ENCODE peak calls at places on chromosomes 12 and 14, in seven cellular contexts. R is iPS-NIHi11, I is fibroblast of lung, U is NCI-H1105, O is amniotic stem cell, V is GM12865, F is kidney epithelial cell. N is an unnamed sample.

GRCh38 chr12:54010053-54010971 is 1.5 kb downstream of the HOXC8 start:
- DNase-seq in I (no peak), O (no peak), R (no peak), U (no peak), F (no peak), V (no peak), N (no peak)

GRCh38 chr12:110537605-110538409 is 35.7 kb downstream of the RAD9B start:
- DNase-seq in U (peak), F (no peak), I (peak), R (peak), V (no peak), O (no peak), N (no peak)

GRCh38 chr12:31231611-31232360 is 94.2 kb downstream of the SINHCAF start:
- DNase-seq in F (no peak), V (no peak), R (no peak), U (no peak), O (no peak), I (no peak), N (no peak)

GRCh38 chr12:23731493-23731892 is 218.0 kb downstream of the SOX5 start:
- DNase-seq in I (no peak), V (no peak), R (no peak), F (no peak), O (no peak), U (no peak), N (no peak)

GRCh38 chr12:64451687-64452558 is at the start of gene TBK1:
- DNase-seq in R (peak), O (peak), U (peak), I (peak), F (peak), V (peak), N (peak)

GRCh38 chr12:1796515-1797010 is 23.8 kb upstream of the LRTM2 start:
- DNase-seq in R (no peak), I (no peak), V (peak), U (no peak), O (no peak), F (no peak), N (no peak)

GRCh38 chr12:52213541-52214420 is 19.3 kb upstream of the KRT7 start:
- DNase-seq in U (no peak), I (peak), R (peak), O (peak), V (peak), F (no peak), N (peak)

GRCh38 chr12:77572371-77572770 is 258.3 kb upstream of the NAV3 start:
- DNase-seq in O (no peak), R (no peak), V (no peak), F (no peak), U (no peak), I (no peak), N (no peak)

GRCh38 chr12:23221066-23221465 is 596.1 kb downstream of the ETNK1 start:
- DNase-seq in O (no peak), F (no peak), I (no peak), V (no peak), U (no peak), R (peak), N (no peak)

GRCh38 chr14:56718312-56718711 is 92.0 kb downstream of the OTX2 start:
- DNase-seq in I (no peak), V (no peak), F (no peak), O (no peak), U (no peak), R (no peak), N (no peak)

GRCh38 chr14:103186241-103186835 is 63.1 kb downstream of the TNFAIP2 start:
- DNase-seq in U (no peak), R (no peak), V (no peak), F (no peak), I (no peak), O (no peak), N (no peak)

GRCh38 chr14:106691601-106692291 is 1165.4 kb downstream of the TMEM121 start:
- DNase-seq in F (no peak), U (no peak), R (no peak), I (no peak), V (peak), O (no peak), N (no peak)

GRCh38 chr14:35807131-35807961 is 1.7 kb downstream of the RALGAPA1 start:
- DNase-seq in U (no peak), R (no peak), O (no peak), I (no peak), F (no peak), V (no peak), N (no peak)

GRCh38 chr12:16228067-16228466 is 49.4 kb downstream of the SLC15A5 start:
- DNase-seq in I (no peak), F (no peak), R (no peak), O (no peak), U (no peak), V (peak), N (no peak)

GRCh38 chr14:25150934-25151790 is 101.2 kb upstream of the STXBP6 start:
- DNase-seq in I (peak), O (peak), F (no peak), R (peak), U (peak), V (peak), N (peak)

GRCh38 chr14:51836417-51836816 is 24.0 kb upstream of the GNG2 start:
- DNase-seq in F (no peak), U (no peak), V (no peak), R (no peak), I (no peak), O (no peak), N (no peak)

GRCh38 chr12:121812921-121813896 is 9.4 kb downstream of the SETD1B start:
- DNase-seq in O (no peak), U (no peak), F (no peak), V (no peak), R (no peak), I (no peak), N (no peak)

GRCh38 chr12:538731-539539 is 79.2 kb downstream of the B4GALNT3 start:
- DNase-seq in F (no peak), I (peak), V (no peak), U (no peak), R (no peak), O (no peak), N (no peak)

GRCh38 chr12:6452245-6452731 is 446 bp downstream of the TAPBPL start:
- DNase-seq in R (no peak), V (peak), O (no peak), I (no peak), U (no peak), F (no peak), N (no peak)

GRCh38 chr14:48936352-48936751 is 649.8 kb downstream of the RPS29 start:
- DNase-seq in F (no peak), R (no peak), V (no peak), U (no peak), O (no peak), I (peak), N (no peak)

GRCh38 chr14:81269100-81269978 is 48.6 kb upstream of the GTF2A1 start:
- DNase-seq in I (peak), O (no peak), F (peak), U (peak), V (peak), R (peak), N (peak)

GRCh38 chr12:70364695-70365397 is 1.2 kb upstream of the KCNMB4 start:
- DNase-seq in F (no peak), I (no peak), V (no peak), R (peak), U (no peak), O (no peak), N (no peak)

GRCh38 chr12:114913871-114914801 is 230.2 kb upstream of the TBX3 start:
- DNase-seq in U (no peak), R (no peak), F (peak), O (no peak), I (peak), V (no peak), N (no peak)

GRCh38 chr12:69022674-69023073 is 89.7 kb upstream of the CPM start:
- DNase-seq in V (no peak), F (no peak), R (no peak), O (no peak), U (no peak), I (no peak), N (no peak)

GRCh38 chr12:63079791-63080395 is 71.1 kb downstream of the AVPR1A start:
- DNase-seq in I (peak), O (no peak), F (no peak), V (no peak), U (no peak), R (no peak), N (peak)

GRCh38 chr12:26255893-26256645 is 60.7 kb downstream of the SSPN start:
- DNase-seq in R (no peak), V (no peak), I (peak), F (no peak), O (no peak), U (no peak), N (no peak)

GRCh38 chr12:81866081-81866480 is 106.9 kb upstream of the PPFIA2 start:
- DNase-seq in U (no peak), O (no peak), F (no peak), I (no peak), V (no peak), R (no peak), N (peak)

GRCh38 chr14:55519473-55520080 is 60.4 kb upstream of the KTN1 start:
- DNase-seq in F (no peak), U (no peak), I (no peak), V (no peak), R (no peak), O (no peak), N (no peak)

GRCh38 chr12:120649442-120650248 is 9.2 kb downstream of the CABP1 start:
- DNase-seq in U (no peak), F (no peak), I (no peak), V (no peak), O (no peak), R (no peak), N (no peak)

GRCh38 chr14:92800525-92800924 is 6.4 kb downstream of the GOLGA5 start:
- DNase-seq in R (no peak), I (no peak), V (no peak), F (no peak), O (no peak), U (no peak), N (no peak)

GRCh38 chr12:26011099-26011498 is 52.6 kb downstream of the RASSF8 start:
- DNase-seq in R (no peak), F (no peak), I (peak), V (no peak), U (no peak), O (no peak), N (no peak)

GRCh38 chr14:30357791-30358190 is 201.2 kb upstream of the G2E3 start:
- DNase-seq in O (no peak), I (no peak), F (no peak), U (no peak), V (no peak), R (no peak), N (no peak)

GRCh38 chr12:71755146-71755892 is 656 bp downstream of the RAB21 start:
- DNase-seq in R (no peak), I (peak), V (peak), F (peak), U (no peak), O (peak), N (peak)

GRCh38 chr12:41362511-41362910 is 174.4 kb downstream of the PDZRN4 start:
- DNase-seq in R (no peak), O (no peak), I (no peak), V (no peak), F (no peak), U (no peak), N (no peak)

GRCh38 chr12:89701606-89702206 is 6.9 kb downstream of the ATP2B1 start:
- DNase-seq in U (no peak), R (no peak), V (peak), F (no peak), I (no peak), O (no peak), N (no peak)

GRCh38 chr14:87863047-87863446 is 129.9 kb downstream of the GALC start:
- DNase-seq in V (no peak), U (no peak), I (peak), R (no peak), O (no peak), F (no peak), N (no peak)

GRCh38 chr12:40137252-40137651 is 31.4 kb upstream of the SLC2A13 start:
- DNase-seq in U (no peak), F (no peak), V (peak), R (no peak), O (no peak), I (no peak), N (no peak)